ENCODE peak calls at places on chromosome 5, in five cellular contexts. One of them, this sample, is unnamed.

GRCh38 chr5:171390883-171391677 is 3.4 kb downstream of the NPM1 start:
- DNase-seq in fibroblast of lung: no peak
- DNase-seq in body of pancreas: no peak
- DNase-seq in CD4-positive, alpha-beta memory T cell: peak; percentile 24
- DNase-seq in H9: no peak
- DNase-seq in this sample: no peak

GRCh38 chr5:116789522-116789921 is 214.9 kb upstream of the SEMA6A start:
- DNase-seq in fibroblast of lung: no peak
- DNase-seq in body of pancreas: no peak
- DNase-seq in CD4-positive, alpha-beta memory T cell: no peak
- DNase-seq in H9: no peak
- DNase-seq in this sample: no peak

GRCh38 chr5:147348046-147348445 is 113.2 kb downstream of the STK32A start:
- DNase-seq in fibroblast of lung: peak; percentile 51
- DNase-seq in body of pancreas: no peak
- DNase-seq in CD4-positive, alpha-beta memory T cell: no peak
- DNase-seq in H9: no peak
- DNase-seq in this sample: peak; percentile 36

GRCh38 chr5:149378241-149378805 is 769 bp downstream of the IL17B start:
- DNase-seq in fibroblast of lung: no peak
- DNase-seq in body of pancreas: no peak
- DNase-seq in CD4-positive, alpha-beta memory T cell: no peak
- DNase-seq in H9: no peak
- DNase-seq in this sample: no peak

GRCh38 chr5:52963636-52964035 is 25.5 kb upstream of the ITGA2 start:
- DNase-seq in fibroblast of lung: no peak
- DNase-seq in body of pancreas: no peak
- DNase-seq in CD4-positive, alpha-beta memory T cell: no peak
- DNase-seq in H9: no peak
- DNase-seq in this sample: no peak

GRCh38 chr5:160434022-160434531 is 12.4 kb downstream of the PTTG1 start:
- DNase-seq in fibroblast of lung: peak; percentile 64
- DNase-seq in body of pancreas: no peak
- DNase-seq in CD4-positive, alpha-beta memory T cell: no peak
- DNase-seq in H9: peak; percentile 61
- DNase-seq in this sample: peak; percentile 37

GRCh38 chr5:87411586-87412416 is 929 bp downstream of the CCNH start:
- DNase-seq in fibroblast of lung: peak; percentile 76
- DNase-seq in body of pancreas: peak; percentile 19
- DNase-seq in CD4-positive, alpha-beta memory T cell: peak; percentile 56
- DNase-seq in H9: peak; percentile 30
- DNase-seq in this sample: no peak

GRCh38 chr5:56829137-56829536 is 13.8 kb downstream of the MAP3K1 start:
- DNase-seq in fibroblast of lung: peak; percentile 46
- DNase-seq in body of pancreas: no peak
- DNase-seq in CD4-positive, alpha-beta memory T cell: peak; percentile 52
- DNase-seq in H9: no peak
- DNase-seq in this sample: no peak

GRCh38 chr5:170444969-170445505 is 55.9 kb upstream of the KCNMB1 start:
- DNase-seq in fibroblast of lung: no peak
- DNase-seq in body of pancreas: no peak
- DNase-seq in CD4-positive, alpha-beta memory T cell: no peak
- DNase-seq in H9: no peak
- DNase-seq in this sample: no peak

GRCh38 chr5:108521841-108522506 is 140.1 kb upstream of the FBXL17 start:
- DNase-seq in fibroblast of lung: peak; percentile 48
- DNase-seq in body of pancreas: no peak
- DNase-seq in CD4-positive, alpha-beta memory T cell: peak; percentile 31
- DNase-seq in H9: no peak
- DNase-seq in this sample: no peak

GRCh38 chr5:113047234-113047633 is 70.6 kb downstream of the DCP2 start:
- DNase-seq in fibroblast of lung: peak; percentile 84
- DNase-seq in body of pancreas: no peak
- DNase-seq in CD4-positive, alpha-beta memory T cell: no peak
- DNase-seq in H9: no peak
- DNase-seq in this sample: no peak

GRCh38 chr5:57499262-57500050 is 16.8 kb upstream of the ACTBL2 start:
- DNase-seq in fibroblast of lung: peak; percentile 57
- DNase-seq in body of pancreas: no peak
- DNase-seq in CD4-positive, alpha-beta memory T cell: peak; percentile 15
- DNase-seq in H9: peak; percentile 35
- DNase-seq in this sample: peak; percentile 20

GRCh38 chr5:71830626-71831539 is 111.8 kb downstream of the CARTPT start:
- DNase-seq in fibroblast of lung: peak; percentile 86
- DNase-seq in body of pancreas: peak; percentile 57
- DNase-seq in CD4-positive, alpha-beta memory T cell: no peak
- DNase-seq in H9: no peak
- DNase-seq in this sample: no peak

GRCh38 chr5:140565780-140566095 is 1.1 kb downstream of the SLC35A4 start:
- DNase-seq in fibroblast of lung: no peak
- DNase-seq in body of pancreas: no peak
- DNase-seq in CD4-positive, alpha-beta memory T cell: no peak
- DNase-seq in H9: no peak
- DNase-seq in this sample: no peak

GRCh38 chr5:151663617-151664322 is 22.9 kb downstream of the SPARC start:
- DNase-seq in fibroblast of lung: peak; percentile 12
- DNase-seq in body of pancreas: no peak
- DNase-seq in CD4-positive, alpha-beta memory T cell: no peak
- DNase-seq in H9: no peak
- DNase-seq in this sample: no peak
- H3K27ac ChIP-seq in fibroblast of lung: peak overlapping the region; percentile 82
- H3K27ac ChIP-seq in body of pancreas: no peak overlapping the region
- H3K27ac ChIP-seq in CD4-positive, alpha-beta memory T cell: no peak overlapping the region
- H3K27ac ChIP-seq in H9: no peak overlapping the region
- H3K27ac ChIP-seq in this sample: no peak overlapping the region

GRCh38 chr5:6746244-6746643 is 33.0 kb downstream of the TENT4A start:
- DNase-seq in fibroblast of lung: no peak
- DNase-seq in body of pancreas: no peak
- DNase-seq in CD4-positive, alpha-beta memory T cell: no peak
- DNase-seq in H9: no peak
- DNase-seq in this sample: no peak

GRCh38 chr5:6747103-6747502 is 33.9 kb downstream of the TENT4A start:
- DNase-seq in fibroblast of lung: no peak
- DNase-seq in body of pancreas: no peak
- DNase-seq in CD4-positive, alpha-beta memory T cell: no peak
- DNase-seq in H9: no peak
- DNase-seq in this sample: no peak

GRCh38 chr5:6743161-6743560 is 29.9 kb downstream of the TENT4A start:
- DNase-seq in fibroblast of lung: no peak
- DNase-seq in body of pancreas: no peak
- DNase-seq in CD4-positive, alpha-beta memory T cell: no peak
- DNase-seq in H9: no peak
- DNase-seq in this sample: no peak

GRCh38 chr5:6745706-6746217 is 32.5 kb downstream of the TENT4A start:
- DNase-seq in fibroblast of lung: peak; percentile 54
- DNase-seq in body of pancreas: no peak
- DNase-seq in CD4-positive, alpha-beta memory T cell: peak; percentile 59
- DNase-seq in H9: no peak
- DNase-seq in this sample: no peak

DNA sequence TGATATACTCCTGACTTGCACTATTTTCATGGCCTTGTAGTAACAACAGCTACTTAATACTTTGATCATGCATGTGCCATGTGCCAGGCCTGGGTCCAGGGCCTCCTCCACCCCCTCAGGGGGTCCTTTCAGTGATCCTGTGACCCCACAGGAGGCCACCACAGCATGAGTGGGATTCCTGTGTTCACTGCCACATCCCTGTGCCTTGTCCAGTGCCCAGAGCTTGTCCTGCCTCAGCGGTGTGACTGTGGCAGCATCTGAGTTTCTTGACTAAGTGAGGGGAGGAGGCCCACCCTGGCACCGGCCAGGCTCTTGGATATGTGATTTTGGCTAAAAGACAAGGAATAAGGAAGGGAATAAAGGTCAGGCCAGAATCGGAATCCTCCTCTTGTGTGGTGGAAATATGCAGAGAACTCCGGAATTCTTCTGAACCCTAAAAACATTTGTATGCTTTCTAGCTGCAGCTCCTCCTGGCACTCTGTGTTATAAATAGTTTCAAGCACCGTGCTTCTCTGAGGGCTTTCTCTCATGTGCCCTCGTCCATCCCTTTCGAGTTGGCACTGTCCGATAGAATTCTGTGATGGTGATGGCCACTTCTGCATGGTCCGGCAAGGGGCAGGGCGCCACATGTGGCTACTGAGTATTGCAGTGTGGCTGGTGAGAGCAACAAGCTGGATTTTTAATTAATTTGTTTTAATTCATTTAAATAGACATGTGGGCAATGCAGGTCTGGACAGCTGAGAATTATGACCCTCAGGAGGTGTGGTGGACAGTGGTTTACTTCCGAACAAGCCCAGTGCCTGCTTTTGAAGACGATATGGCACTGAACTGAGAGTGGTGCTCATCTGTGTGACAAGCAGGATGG is 31.8 kb downstream of the TENT4A start:
- DNase-seq in fibroblast of lung: no peak
- DNase-seq in body of pancreas: no peak
- DNase-seq in CD4-positive, alpha-beta memory T cell: no peak
- DNase-seq in H9: no peak
- DNase-seq in this sample: no peak
- H3K27ac ChIP-seq in fibroblast of lung: no peak overlapping the region
- H3K27ac ChIP-seq in body of pancreas: no peak overlapping the region
- H3K27ac ChIP-seq in CD4-positive, alpha-beta memory T cell: no peak overlapping the region
- H3K27ac ChIP-seq in H9: no peak overlapping the region
- H3K27ac ChIP-seq in this sample: no peak overlapping the region

GRCh38 chr5:132436936-132437335 is 53.6 kb downstream of the IRF1 start:
- DNase-seq in fibroblast of lung: no peak
- DNase-seq in body of pancreas: no peak
- DNase-seq in CD4-positive, alpha-beta memory T cell: no peak
- DNase-seq in H9: no peak
- DNase-seq in this sample: no peak

GRCh38 chr5:132439521-132440206 is 50.9 kb downstream of the IRF1 start:
- DNase-seq in fibroblast of lung: peak; percentile 94
- DNase-seq in body of pancreas: no peak
- DNase-seq in CD4-positive, alpha-beta memory T cell: no peak
- DNase-seq in H9: no peak
- DNase-seq in this sample: no peak

GRCh38 chr5:132435891-132436290 is 54.7 kb downstream of the IRF1 start:
- DNase-seq in fibroblast of lung: no peak
- DNase-seq in body of pancreas: no peak
- DNase-seq in CD4-positive, alpha-beta memory T cell: no peak
- DNase-seq in H9: no peak
- DNase-seq in this sample: no peak

GRCh38 chr5:132437604-132438275 is 52.8 kb downstream of the IRF1 start:
- DNase-seq in fibroblast of lung: peak; percentile 89
- DNase-seq in body of pancreas: peak; percentile 32
- DNase-seq in CD4-positive, alpha-beta memory T cell: peak; percentile 49
- DNase-seq in H9: peak; percentile 73
- DNase-seq in this sample: no peak

GRCh38 chr5:132438931-132439330 is 51.6 kb downstream of the IRF1 start:
- DNase-seq in fibroblast of lung: no peak
- DNase-seq in body of pancreas: no peak
- DNase-seq in CD4-positive, alpha-beta memory T cell: no peak
- DNase-seq in H9: no peak
- DNase-seq in this sample: no peak
- H3K27ac ChIP-seq in fibroblast of lung: peak overlapping the region; percentile 89
- H3K27ac ChIP-seq in body of pancreas: no peak overlapping the region
- H3K27ac ChIP-seq in CD4-positive, alpha-beta memory T cell: peak overlapping the region; percentile 37
- H3K27ac ChIP-seq in H9: no peak overlapping the region
- H3K27ac ChIP-seq in this sample: peak overlapping the region; percentile 35

GRCh38 chr5:151740336-151740942 is 18.0 kb downstream of the ATOX1 start:
- DNase-seq in fibroblast of lung: peak; percentile 97
- DNase-seq in body of pancreas: peak; percentile 40
- DNase-seq in CD4-positive, alpha-beta memory T cell: peak; percentile 58
- DNase-seq in H9: peak; percentile 76
- DNase-seq in this sample: no peak
- H3K27ac ChIP-seq in fibroblast of lung: peak overlapping the region; percentile 93
- H3K27ac ChIP-seq in body of pancreas: no peak overlapping the region
- H3K27ac ChIP-seq in CD4-positive, alpha-beta memory T cell: no peak overlapping the region
- H3K27ac ChIP-seq in H9: no peak overlapping the region
- H3K27ac ChIP-seq in this sample: peak overlapping the region; percentile 99

DNA sequence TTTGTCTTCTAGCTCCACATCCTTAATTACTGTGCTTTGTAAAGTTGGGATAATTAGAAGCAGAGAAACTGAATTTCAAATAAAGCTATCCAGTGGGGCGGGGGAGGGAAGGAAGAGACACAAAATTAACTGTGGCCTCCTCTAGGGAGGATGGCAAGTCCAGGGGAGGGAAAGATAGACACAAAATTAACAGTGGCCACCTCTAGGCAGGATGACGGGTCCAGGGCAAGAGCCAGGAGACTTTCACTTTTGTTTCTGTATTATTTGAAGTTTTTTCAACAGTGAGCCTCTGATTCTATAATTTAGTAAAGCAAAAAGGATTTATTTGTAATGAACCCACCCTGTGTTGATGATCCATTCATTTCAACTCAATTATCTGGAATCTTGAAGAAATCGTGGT is 335.9 kb downstream of the MSX2 start:
- DNase-seq in fibroblast of lung: no peak
- DNase-seq in body of pancreas: no peak
- DNase-seq in CD4-positive, alpha-beta memory T cell: no peak
- DNase-seq in H9: no peak
- DNase-seq in this sample: no peak
- H3K27ac ChIP-seq in fibroblast of lung: peak overlapping the region; percentile 50
- H3K27ac ChIP-seq in body of pancreas: no peak overlapping the region
- H3K27ac ChIP-seq in CD4-positive, alpha-beta memory T cell: no peak overlapping the region
- H3K27ac ChIP-seq in H9: no peak overlapping the region
- H3K27ac ChIP-seq in this sample: no peak overlapping the region

This sample was measured in epithelial cell of prostate.